ENCODE peak calls at places on chromosome 5, in six cellular contexts. One of them, this sample, is unnamed.

GRCh38 chr5:143153332-143154119 is 250.0 kb downstream of the NR3C1 start:
- DNase-seq in SK-N-SH: no peak
- DNase-seq in stomach: peak
- DNase-seq in K562: no peak
- DNase-seq in HEK293T: no peak
- DNase-seq in T47D: peak
- DNase-seq in this sample: no peak

GRCh38 chr5:135851907-135852805 is 17.7 kb downstream of the SLC25A48 start:
- DNase-seq in SK-N-SH: no peak
- DNase-seq in stomach: no peak
- DNase-seq in K562: no peak
- DNase-seq in HEK293T: no peak
- DNase-seq in T47D: no peak
- DNase-seq in this sample: no peak

GRCh38 chr5:102666164-102666951 is 88.7 kb upstream of the PAM start:
- DNase-seq in SK-N-SH: peak
- DNase-seq in stomach: no peak
- DNase-seq in K562: no peak
- DNase-seq in HEK293T: no peak
- DNase-seq in T47D: peak
- DNase-seq in this sample: no peak

GRCh38 chr5:12316812-12317211 is 412.6 kb upstream of the CTNND2 start:
- DNase-seq in SK-N-SH: no peak
- DNase-seq in stomach: no peak
- DNase-seq in K562: no peak
- DNase-seq in HEK293T: no peak
- DNase-seq in T47D: no peak
- DNase-seq in this sample: no peak

GRCh38 chr5:139091439-139092156 is 106.6 kb downstream of the SIL1 start:
- DNase-seq in SK-N-SH: no peak
- DNase-seq in stomach: no peak
- DNase-seq in K562: no peak
- DNase-seq in HEK293T: no peak
- DNase-seq in T47D: peak
- DNase-seq in this sample: no peak

GRCh38 chr5:15914603-15915002 is 265.0 kb downstream of the MARCHF11 start:
- DNase-seq in SK-N-SH: no peak
- DNase-seq in stomach: no peak
- DNase-seq in K562: no peak
- DNase-seq in HEK293T: no peak
- DNase-seq in T47D: no peak
- DNase-seq in this sample: no peak

GRCh38 chr5:69485471-69485870 is 7.1 kb upstream of the OCLN start:
- DNase-seq in SK-N-SH: no peak
- DNase-seq in stomach: no peak
- DNase-seq in K562: no peak
- DNase-seq in HEK293T: no peak
- DNase-seq in T47D: no peak
- DNase-seq in this sample: no peak

GRCh38 chr5:118862596-118862995 is 125.8 kb downstream of the DTWD2 start:
- DNase-seq in SK-N-SH: no peak
- DNase-seq in stomach: no peak
- DNase-seq in K562: no peak
- DNase-seq in HEK293T: no peak
- DNase-seq in T47D: no peak
- DNase-seq in this sample: no peak

GRCh38 chr5:84634256-84634655 is 249.6 kb upstream of the EDIL3 start:
- DNase-seq in SK-N-SH: no peak
- DNase-seq in stomach: no peak
- DNase-seq in K562: no peak
- DNase-seq in HEK293T: no peak
- DNase-seq in T47D: no peak
- DNase-seq in this sample: peak

GRCh38 chr5:136613243-136613642 is 247.9 kb upstream of the TRPC7 start:
- DNase-seq in SK-N-SH: no peak
- DNase-seq in stomach: no peak
- DNase-seq in K562: no peak
- DNase-seq in HEK293T: no peak
- DNase-seq in T47D: no peak
- DNase-seq in this sample: no peak

GRCh38 chr5:96922452-96923244 is 13.2 kb upstream of the LNPEP start:
- DNase-seq in SK-N-SH: no peak
- DNase-seq in stomach: no peak
- DNase-seq in K562: no peak
- DNase-seq in HEK293T: no peak
- DNase-seq in T47D: no peak
- DNase-seq in this sample: no peak

GRCh38 chr5:59040007-59040803 is 457.3 kb downstream of the RAB3C start:
- DNase-seq in SK-N-SH: no peak
- DNase-seq in stomach: no peak
- DNase-seq in K562: no peak
- DNase-seq in HEK293T: no peak
- DNase-seq in T47D: no peak
- DNase-seq in this sample: no peak

GRCh38 chr5:73617510-73618279 is 8.3 kb upstream of the ARHGEF28 start:
- DNase-seq in SK-N-SH: no peak
- DNase-seq in stomach: peak
- DNase-seq in K562: no peak
- DNase-seq in HEK293T: no peak
- DNase-seq in T47D: no peak
- DNase-seq in this sample: no peak

GRCh38 chr5:172778223-172778814 is 7.3 kb upstream of the DUSP1 start:
- DNase-seq in SK-N-SH: no peak
- DNase-seq in stomach: peak
- DNase-seq in K562: peak
- DNase-seq in HEK293T: no peak
- DNase-seq in T47D: no peak
- DNase-seq in this sample: no peak